ENCODE peak calls at places on chromosomes 2 and 18, in four cellular contexts. J is AG09309, Q is astrocyte of the spinal cord, H is uterus. L is an unnamed sample.

GRCh38 chr2:61952291-61952690 is 46.8 kb downstream of the COMMD1 start:
- DNase-seq in Q (no peak), J (no peak), H (no peak), L (no peak)

GRCh38 chr2:132439703-132440398 is 23.2 kb downstream of the GPR39 start:
- DNase-seq in J (no peak), Q (peak), H (no peak), L (no peak)

GRCh38 chr2:130864830-130865229 is 28.1 kb downstream of the ARHGEF4 start:
- DNase-seq in Q (peak), H (no peak), J (peak), L (peak)

GRCh38 chr2:101150306-101151140 is 659 bp downstream of the TBC1D8 start:
- DNase-seq in J (no peak), H (peak), Q (no peak), L (no peak)

GRCh38 chr2:24917086-24917485 is 3.0 kb downstream of the ADCY3 start:
- DNase-seq in Q (no peak), H (no peak), J (no peak), L (no peak)

GRCh38 chr2:43541165-43541564 is 54.7 kb downstream of the THADA start:
- DNase-seq in H (no peak), Q (no peak), J (no peak), L (no peak)

GRCh38 chr2:230018153-230018552 is 50.6 kb downstream of the SLC16A14 start:
- DNase-seq in Q (peak), H (no peak), J (no peak), L (peak)

GRCh38 chr2:156436477-156437085 is 402 bp downstream of the GPD2 start:
- DNase-seq in J (no peak), H (no peak), Q (peak), L (no peak)

GRCh38 chr2:65355190-65355831 is 77.1 kb downstream of the SPRED2 start:
- DNase-seq in H (no peak), J (no peak), Q (no peak), L (no peak)

GRCh38 chr2:29589440-29590103 is 331.8 kb downstream of the ALK start:
- DNase-seq in H (no peak), Q (no peak), J (no peak), L (no peak)

GRCh38 chr18:55102508-55102907 is 143.2 kb upstream of the CCDC68 start:
- DNase-seq in Q (no peak), J (no peak), H (no peak), L (no peak)

GRCh38 chr2:172409042-172409441 is 18.3 kb upstream of the ITGA6 start:
- DNase-seq in J (no peak), H (no peak), Q (no peak), L (no peak)

GRCh38 chr2:63849381-63850203 is 7.9 kb downstream of the UGP2 start:
- DNase-seq in J (no peak), Q (peak), H (no peak), L (no peak)

GRCh38 chr18:1104265-1104792 is 199.7 kb downstream of the ADCYAP1 start:
- DNase-seq in H (no peak), J (no peak), Q (peak), L (peak)

GRCh38 chr2:234733093-234733489 is 218.7 kb upstream of the SH3BP4 start:
- DNase-seq in Q (no peak), J (no peak), H (no peak), L (no peak)

GRCh38 chr2:172103471-172104292 is 982 bp upstream of the DLX2 start:
- DNase-seq in H (peak), J (no peak), Q (peak), L (peak)

GRCh38 chr2:39435974-39436591 is 1.0 kb downstream of the MAP4K3 start:
- DNase-seq in J (no peak), H (peak), Q (peak), L (no peak)

GRCh38 chr2:144268036-144268678 is 251.8 kb downstream of the ZEB2 start:
- DNase-seq in J (no peak), Q (no peak), H (no peak), L (no peak)

GRCh38 chr18:54945726-54946125 is 13.5 kb downstream of the CCDC68 start:
- DNase-seq in H (no peak), Q (no peak), J (no peak), L (no peak)

GRCh38 chr18:79200546-79201268 is 131.5 kb downstream of the ATP9B start:
- DNase-seq in H (no peak), Q (no peak), J (no peak), L (no peak)

GRCh38 chr2:232897971-232898408 is 27.9 kb downstream of the SNORC start:
- DNase-seq in H (no peak), J (no peak), Q (no peak), L (no peak)

DNA sequence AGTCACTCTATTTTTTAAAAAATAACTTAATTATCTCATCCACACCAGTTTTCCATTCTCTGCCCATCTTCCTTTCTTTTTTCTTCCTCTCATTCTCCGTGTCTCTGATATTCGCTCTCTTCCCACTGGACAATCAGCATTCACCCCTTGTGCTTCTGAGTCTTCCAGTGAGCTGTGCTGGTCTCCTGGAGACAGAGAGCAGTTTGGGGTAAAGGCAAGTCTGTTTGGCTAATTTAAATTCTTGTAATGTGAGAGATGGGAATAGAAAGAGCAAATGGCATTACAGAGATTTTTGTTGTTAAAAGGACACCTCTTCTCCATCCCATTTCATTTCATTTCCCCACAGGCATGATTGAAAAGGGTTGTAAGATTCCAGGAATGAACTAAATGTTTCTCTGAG is 107.5 kb downstream of the DTNA start:
- DNase-seq in H (no peak), Q (no peak), J (no peak), L (no peak)
- H3K4me3 ChIP-seq in H (no peak), Q (no peak), J (no peak), L (no peak)

GRCh38 chr2:226273440-226273839 is 526.2 kb downstream of the IRS1 start:
- DNase-seq in Q (no peak), J (no peak), H (no peak), L (no peak)

GRCh38 chr2:226270279-226270678 is 529.3 kb downstream of the IRS1 start:
- DNase-seq in J (no peak), H (no peak), Q (no peak), L (no peak)

GRCh38 chr2:226274143-226274542 is 525.5 kb downstream of the IRS1 start:
- DNase-seq in J (peak), Q (no peak), H (no peak), L (no peak)

GRCh38 chr2:226272435-226272834 is 527.2 kb downstream of the IRS1 start:
- DNase-seq in H (no peak), J (no peak), Q (no peak), L (no peak)
- H3K4me3 ChIP-seq in H (no peak), J (no peak), Q (no peak), L (no peak)

GRCh38 chr2:189613077-189613636 is 32.6 kb upstream of the SLC40A1 start:
- DNase-seq in Q (peak), H (no peak), J (peak), L (peak)
- H3K4me3 ChIP-seq in Q (no peak), H (peak), J (no peak), L (no peak)

GRCh38 chr18:3747176-3747973 is 297.4 kb downstream of the TGIF1 start:
- DNase-seq in J (no peak), H (no peak), Q (peak), L (no peak)
- H3K4me3 ChIP-seq in J (no peak), H (no peak), Q (no peak), L (no peak)

GRCh38 chr2:224040753-224041152 is 1.7 kb upstream of the SERPINE2 start:
- DNase-seq in H (no peak), Q (no peak), J (no peak), L (no peak)
- H3K4me3 ChIP-seq in H (no peak), Q (no peak), J (no peak), L (no peak)

DNA sequence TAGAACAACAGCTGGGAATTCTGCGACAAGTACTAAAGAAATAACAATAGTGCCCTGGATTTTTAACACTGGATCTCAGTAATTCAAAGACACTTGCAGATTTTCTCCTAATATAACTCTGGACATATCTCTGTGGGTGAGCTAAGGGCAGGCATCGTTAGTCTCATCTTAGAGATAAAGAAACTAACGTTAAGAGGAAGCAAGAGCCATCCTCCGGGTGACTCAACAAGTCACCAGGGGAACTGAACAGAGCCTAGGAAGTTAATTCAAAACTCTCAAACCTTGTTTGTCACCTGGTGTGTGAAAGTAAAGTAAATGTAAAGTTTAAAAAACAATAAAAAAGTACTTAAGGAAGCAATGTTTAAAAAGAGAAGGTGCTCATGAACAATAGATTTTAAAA is 41.6 kb upstream of the NRP2 start:
- DNase-seq in H (no peak), J (no peak), Q (no peak), L (no peak)
- H3K4me3 ChIP-seq in H (no peak), J (no peak), Q (no peak), L (no peak)

DNA sequence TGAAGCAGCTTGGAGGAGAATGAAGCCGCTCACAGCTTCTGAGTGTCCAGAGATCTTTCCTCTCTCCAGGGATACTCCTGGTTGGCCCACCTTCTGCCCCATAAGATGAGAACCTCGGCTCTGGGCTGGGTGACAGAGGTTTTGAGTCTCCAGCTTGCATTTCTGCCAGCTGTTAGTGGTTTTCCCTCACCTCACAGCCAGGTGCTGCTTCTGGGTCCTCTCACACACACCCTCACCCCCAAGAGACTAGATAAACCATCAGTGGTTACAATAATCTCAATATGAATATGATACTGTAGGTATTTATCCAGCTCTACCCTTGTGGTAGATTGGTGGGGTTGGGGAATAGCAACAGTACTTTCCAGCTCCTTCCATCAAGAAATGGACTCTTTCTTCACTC is 161.7 kb upstream of the SIX3 start:
- DNase-seq in H (no peak), J (no peak), Q (no peak), L (no peak)
- H3K4me3 ChIP-seq in H (no peak), J (no peak), Q (no peak), L (no peak)

L was measured in skeletal muscle cell.